ENCODE peak calls at places on chromosomes 4 and X, in seven cellular contexts. F is kidney; X is HFFc6; Z is gastrocnemius medialis; T is T follicular helper cell; A is stimulated activated CD4-positive, alpha-beta T cell treated with anti-CD3 and anti-CD28 coated beads, TNF-alpha, amount 100 ng/mL, for 24 hours; K is omental fat pad. H is an unnamed sample.

GRCh38 chrX:135112096-135112729 is 8.1 kb downstream of the ETDB start:
- DNase-seq in T (peak), K (no peak), X (peak), F (no peak), Z (no peak), A (no peak), H (peak)

GRCh38 chr4:22764183-22764582 is 71.4 kb downstream of the GBA3 start:
- DNase-seq in A (no peak), T (no peak), F (no peak), Z (no peak), K (no peak), X (no peak), H (no peak)

GRCh38 chrX:130772313-130773140 is 130.5 kb downstream of the ENOX2 start:
- DNase-seq in F (no peak), A (no peak), X (peak), K (no peak), Z (peak), T (no peak), H (no peak)

GRCh38 chr4:176593943-176594342 is 198.8 kb downstream of the VEGFC start:
- DNase-seq in X (no peak), Z (no peak), T (no peak), K (no peak), A (no peak), F (no peak), H (no peak)

GRCh38 chrX:9352683-9353430 is 112.0 kb upstream of the TBL1X start:
- DNase-seq in Z (peak), F (no peak), T (no peak), A (no peak), K (no peak), X (peak), H (no peak)

GRCh38 chrX:104565791-104566687 is at the start of gene IL1RAPL2:
- DNase-seq in K (no peak), Z (no peak), X (no peak), T (no peak), F (no peak), A (no peak), H (peak)

GRCh38 chr4:41216294-41217019 is 2.1 kb upstream of the APBB2 start:
- DNase-seq in F (peak), A (peak), T (peak), K (no peak), Z (peak), X (peak), H (peak)

GRCh38 chr4:112853662-112854256 is 195.7 kb upstream of the ANK2 start:
- DNase-seq in T (no peak), Z (no peak), X (no peak), K (no peak), A (no peak), F (no peak), H (no peak)

GRCh38 chr4:23279377-23279988 is 586.7 kb downstream of the GBA3 start:
- DNase-seq in K (no peak), F (no peak), X (no peak), Z (no peak), A (no peak), T (no peak), H (no peak)

GRCh38 chr4:13881880-13882279 is 254.4 kb upstream of the BOD1L1 start:
- DNase-seq in A (no peak), Z (no peak), X (no peak), F (no peak), K (no peak), T (no peak), H (peak)

GRCh38 chrX:118221257-118221656 is 104.6 kb upstream of the KLHL13 start:
- DNase-seq in F (no peak), X (no peak), A (no peak), Z (no peak), T (no peak), K (no peak), H (no peak)

GRCh38 chr4:169071781-169072180 is 61.7 kb upstream of the CBR4 start:
- DNase-seq in X (no peak), K (no peak), T (no peak), A (no peak), Z (no peak), F (no peak), H (no peak)

GRCh38 chr4:17712166-17712565 is 69.3 kb downstream of the FAM184B start:
- DNase-seq in Z (no peak), A (no peak), F (no peak), T (no peak), X (no peak), K (no peak), H (no peak)

GRCh38 chr4:77395481-77395880 is 210.1 kb upstream of the CXCL13 start:
- DNase-seq in K (no peak), A (no peak), Z (no peak), X (no peak), F (no peak), T (no peak), H (no peak)

GRCh38 chr4:173539986-173540385 is 10.0 kb upstream of the HAND2 start:
- DNase-seq in K (no peak), F (no peak), T (no peak), A (no peak), Z (no peak), X (no peak), H (no peak)

GRCh38 chr4:127778102-127778501 is 4.0 kb upstream of the HSPA4L start:
- DNase-seq in T (no peak), A (no peak), F (no peak), Z (no peak), X (no peak), K (no peak), H (no peak)

GRCh38 chrX:109709129-109709631 is 23.9 kb downstream of the ACSL4 start:
- DNase-seq in A (no peak), X (peak), K (no peak), Z (no peak), T (no peak), F (no peak), H (no peak)

GRCh38 chr4:72394264-72394663 is 174.8 kb downstream of the ADAMTS3 start:
- DNase-seq in K (no peak), F (no peak), A (no peak), T (no peak), X (no peak), Z (no peak), H (no peak)

GRCh38 chr4:156473175-156473574 is 498.4 kb downstream of the PDGFC start:
- DNase-seq in A (no peak), Z (no peak), K (no peak), T (no peak), F (no peak), X (no peak), H (no peak)

GRCh38 chr4:82733636-82734035 is 65.0 kb downstream of the SCD5 start:
- DNase-seq in A (no peak), Z (no peak), X (no peak), F (no peak), K (no peak), T (no peak), H (no peak)

GRCh38 chr4:87985097-87985886 is 9.8 kb downstream of the SPP1 start:
- DNase-seq in T (no peak), X (peak), F (peak), Z (no peak), A (no peak), K (no peak), H (peak)

GRCh38 chrX:39491548-39492297 is 606.0 kb downstream of the BCOR start:
- DNase-seq in Z (no peak), A (no peak), X (no peak), F (no peak), K (no peak), T (peak), H (no peak)

GRCh38 chrX:16476692-16477091 is 173.3 kb upstream of the S100G start:
- DNase-seq in Z (no peak), T (no peak), K (no peak), A (no peak), F (no peak), X (no peak), H (no peak)

GRCh38 chrX:130339408-130340222 is at the start of gene SLC25A14:
- DNase-seq in K (peak), T (peak), Z (peak), X (peak), A (peak), F (peak), H (peak)

GRCh38 chrX:85375333-85375738 is 4.1 kb downstream of the POF1B start:
- DNase-seq in F (no peak), Z (no peak), A (no peak), X (no peak), K (no peak), T (no peak), H (no peak)

H was measured in cerebellar cortex.